ENCODE peak calls at places on chromosomes 3 and 15, in seven cellular contexts. P is iPS-NIHi11, B is aorta, Y is T-helper 1 cell, M is AG08395, X is hypothalamus, T is head of caudate nucleus. O is an unnamed sample.

GRCh38 chr3:45964139-45964538 is 20.9 kb downstream of the CXCR6 start:
- DNase-seq in Y (no peak), T (no peak), M (no peak), B (no peak), P (no peak), X (no peak), O (no peak)

GRCh38 chr3:171404376-171404982 is 55.7 kb downstream of the TNIK start:
- DNase-seq in Y (no peak), M (no peak), T (no peak), X (no peak), B (no peak), P (no peak), O (no peak)

GRCh38 chr15:80275946-80276345 is 23.9 kb upstream of the CTXND1 start:
- DNase-seq in P (no peak), Y (no peak), X (peak; percentile 14), T (no peak), M (peak; percentile 60), B (no peak), O (no peak)

GRCh38 chr15:41698779-41699178 is 38.6 kb downstream of the MGA start:
- DNase-seq in T (no peak), B (no peak), X (no peak), P (no peak), Y (no peak), M (peak; percentile 47), O (peak; percentile 7)

GRCh38 chr15:22735781-22736180 is 50.7 kb upstream of the NIPA1 start:
- DNase-seq in T (no peak), Y (no peak), P (no peak), X (no peak), M (no peak), B (no peak), O (peak; percentile 0)

GRCh38 chr3:106688463-106688862 is 688.8 kb upstream of the CCDC54 start:
- DNase-seq in B (no peak), T (no peak), Y (no peak), X (no peak), P (peak; percentile 8), M (peak; percentile 84), O (peak; percentile 89)

GRCh38 chr3:11072631-11073030 is 80.1 kb downstream of the SLC6A1 start:
- DNase-seq in T (no peak), Y (no peak), B (no peak), M (no peak), P (no peak), X (no peak), O (no peak)

GRCh38 chr3:143973352-143974021 is 1.9 kb downstream of the DIPK2A start:
- DNase-seq in P (no peak), M (no peak), T (no peak), B (no peak), X (no peak), Y (no peak), O (no peak)

GRCh38 chr15:90031231-90031791 is 30.2 kb downstream of the ZNF710 start:
- DNase-seq in B (no peak), Y (no peak), X (no peak), P (no peak), M (peak; percentile 58), T (no peak), O (peak; percentile 56)

GRCh38 chr3:117238805-117239204 is 529.2 kb downstream of the TUSC7 start:
- DNase-seq in P (no peak), X (no peak), Y (no peak), T (no peak), B (no peak), M (no peak), O (no peak)

GRCh38 chr3:86029590-86029989 is 961.4 kb downstream of the VGLL3 start:
- DNase-seq in P (no peak), B (no peak), X (no peak), M (no peak), Y (no peak), T (no peak), O (no peak)

GRCh38 chr3:38840987-38841386 is 25.0 kb upstream of the SCN10A start:
- DNase-seq in T (no peak), B (no peak), X (no peak), M (no peak), P (no peak), Y (no peak), O (no peak)

GRCh38 chr15:36389107-36389506 is 190.3 kb upstream of the CDIN1 start:
- DNase-seq in B (no peak), M (no peak), X (no peak), T (no peak), Y (no peak), P (no peak), O (no peak)

GRCh38 chr3:158731938-158732855 is at the start of gene RARRES1:
- DNase-seq in Y (no peak), P (peak; percentile 69), T (peak; percentile 27), X (peak; percentile 27), B (peak; percentile 90), M (peak; percentile 51), O (no peak)

GRCh38 chr3:23175361-23176073 is 27.6 kb upstream of the UBE2E2 start:
- DNase-seq in X (no peak), B (no peak), P (no peak), M (no peak), Y (no peak), T (no peak), O (no peak)

GRCh38 chr3:38317186-38317759 is 29.3 kb upstream of the XYLB start:
- DNase-seq in T (no peak), M (no peak), B (no peak), Y (no peak), P (no peak), X (no peak), O (no peak)

GRCh38 chr3:71673486-71673885 is 51.7 kb downstream of the EIF4E3 start:
- DNase-seq in T (no peak), B (no peak), M (no peak), Y (no peak), P (no peak), X (no peak), O (no peak)

GRCh38 chr15:27059610-27060202 is 88.7 kb downstream of the GABRG3 start:
- DNase-seq in X (no peak), M (peak; percentile 64), P (peak; percentile 88), T (no peak), Y (no peak), B (no peak), O (no peak)

GRCh38 chr3:150256336-150256735 is 151.8 kb upstream of the TSC22D2 start:
- DNase-seq in P (no peak), T (no peak), Y (no peak), M (no peak), X (no peak), B (no peak), O (no peak)

GRCh38 chr3:37129871-37130270 is 44.5 kb downstream of the LRRFIP2 start:
- DNase-seq in P (no peak), B (no peak), M (no peak), X (no peak), Y (no peak), T (no peak), O (no peak)

GRCh38 chr3:43497905-43498365 is 123.9 kb downstream of the ANO10 start:
- DNase-seq in Y (no peak), T (no peak), P (no peak), X (no peak), B (no peak), M (no peak), O (no peak)

GRCh38 chr3:46490338-46491084 is 7.3 kb upstream of the RTP3 start:
- DNase-seq in B (no peak), T (no peak), P (no peak), Y (no peak), M (peak; percentile 40), X (no peak), O (peak; percentile 66)

GRCh38 chr15:51561271-51561670 is 61.3 kb downstream of the DMXL2 start:
- DNase-seq in T (no peak), Y (no peak), X (no peak), B (no peak), M (no peak), P (peak; percentile 14), O (no peak)

GRCh38 chr3:149654188-149654601 is 3.6 kb downstream of the WWTR1 start:
- DNase-seq in X (no peak), M (peak; percentile 48), T (no peak), Y (no peak), B (no peak), P (no peak), O (no peak)

GRCh38 chr3:179666030-179666429 is 13.2 kb downstream of the USP13 start:
- DNase-seq in P (no peak), Y (no peak), X (no peak), T (no peak), M (no peak), B (no peak), O (no peak)

GRCh38 chr3:25820816-25821486 is 31.1 kb downstream of the OXSM start:
- DNase-seq in T (no peak), Y (no peak), X (no peak), M (no peak), B (no peak), P (no peak), O (no peak)

GRCh38 chr15:94026458-94026967 is 204.8 kb upstream of the MCTP2 start:
- DNase-seq in B (no peak), X (no peak), M (peak; percentile 68), P (no peak), T (no peak), Y (no peak), O (peak; percentile 84)

GRCh38 chr3:181794036-181794790 is 82.5 kb downstream of the SOX2 start:
- DNase-seq in M (no peak), Y (no peak), P (no peak), T (no peak), X (no peak), B (no peak), O (no peak)

GRCh38 chr3:3165241-3165640 is 14.2 kb downstream of the CRBN start:
- DNase-seq in X (no peak), Y (no peak), B (no peak), M (no peak), T (no peak), P (no peak), O (no peak)

GRCh38 chr3:44906997-44907396 is 32.6 kb downstream of the TGM4 start:
- DNase-seq in B (no peak), T (no peak), Y (no peak), M (no peak), P (no peak), X (no peak), O (no peak)

GRCh38 chr3:197006860-197007259 is 22.8 kb downstream of the MELTF start:
- DNase-seq in P (no peak), M (no peak), T (no peak), B (no peak), X (no peak), Y (no peak), O (no peak)

GRCh38 chr3:129614927-129615363 is 8.5 kb upstream of the PLXND1 start:
- DNase-seq in T (no peak), M (peak; percentile 49), Y (no peak), P (no peak), B (no peak), X (no peak), O (no peak)

O was measured in stromal cell of bone marrow.